ENCODE peak calls at places on chromosomes 5 and 9, in five cellular contexts. Q is lower lobe of right lung; O is stimulated activated CD4-positive, alpha-beta T cell treated with anti-CD3 and anti-CD28 coated beads, Interleukin-15, amount 100 ng/mL, for 1 hour; N is NCI-H524 treated with DMSO at 0.1 percent for 48 hours; U is SK-N-MC. G is an unnamed sample.

GRCh38 chr5:84231390-84231789 is 153.3 kb downstream of the EDIL3 start:
- DNase-seq in Q (no peak), N (no peak), U (no peak), O (no peak), G (no peak)

GRCh38 chr9:11933926-11934325 is 759.3 kb upstream of the TYRP1 start:
- DNase-seq in U (peak; percentile 22), N (no peak), Q (no peak), O (no peak), G (no peak)

GRCh38 chr5:65481171-65481575 is 547 bp downstream of the ADAMTS6 start:
- DNase-seq in Q (no peak), O (no peak), N (no peak), U (no peak), G (no peak)

GRCh38 chr9:97398999-97399758 is 12.7 kb upstream of the TDRD7 start:
- DNase-seq in Q (peak; percentile 86), O (peak; percentile 61), N (peak; percentile 6), U (no peak), G (no peak)

GRCh38 chr9:113274474-113275146 is 762 bp downstream of the CDC26 start:
- DNase-seq in N (peak; percentile 20), U (peak; percentile 40), O (no peak), Q (no peak), G (peak; percentile 54)

GRCh38 chr9:112354081-112354743 is 20.8 kb upstream of the PTBP3 start:
- DNase-seq in U (no peak), Q (no peak), O (no peak), N (no peak), G (peak; percentile 36)

GRCh38 chr5:163894645-163895044 is 389.2 kb downstream of the MAT2B start:
- DNase-seq in N (no peak), Q (no peak), U (no peak), O (no peak), G (no peak)

GRCh38 chr5:157548513-157549282 is 26.9 kb downstream of the ADAM19 start:
- DNase-seq in O (no peak), U (no peak), Q (no peak), N (no peak), G (no peak)

GRCh38 chr5:81763294-81763928 is 12.5 kb upstream of the SSBP2 start:
- DNase-seq in U (no peak), N (no peak), O (no peak), Q (no peak), G (no peak)

GRCh38 chr5:162990856-162991497 is 446.4 kb upstream of the CCNG1 start:
- DNase-seq in N (no peak), O (no peak), Q (no peak), U (no peak), G (no peak)

GRCh38 chr5:41542183-41542582 is 31.8 kb upstream of the PLCXD3 start:
- DNase-seq in O (no peak), N (no peak), Q (no peak), U (no peak), G (no peak)

GRCh38 chr5:24633705-24634325 is 11.0 kb downstream of the CDH10 start:
- DNase-seq in O (no peak), U (peak; percentile 51), N (no peak), Q (no peak), G (peak; percentile 39)

GRCh38 chr9:89439571-89439970 is 58.3 kb downstream of the SEMA4D start:
- DNase-seq in Q (no peak), O (no peak), N (no peak), U (no peak), G (no peak)

GRCh38 chr5:134524219-134524825 is 1.1 kb upstream of the JADE2 start:
- DNase-seq in Q (peak; percentile 90), O (peak; percentile 54), U (peak; percentile 74), N (no peak), G (peak; percentile 27)

GRCh38 chr9:4515958-4516375 is 25.7 kb downstream of the SLC1A1 start:
- DNase-seq in N (no peak), Q (no peak), O (no peak), U (no peak), G (no peak)

GRCh38 chr9:90808226-90808797 is 6.7 kb downstream of the SYK start:
- DNase-seq in N (peak; percentile 22), Q (no peak), U (no peak), O (no peak), G (no peak)

GRCh38 chr5:170491479-170491878 is 12.3 kb upstream of the KCNIP1 start:
- DNase-seq in U (no peak), N (no peak), O (no peak), Q (no peak), G (no peak)

GRCh38 chr5:72884911-72885310 is 68.5 kb downstream of the TNPO1 start:
- DNase-seq in N (no peak), Q (no peak), U (no peak), O (no peak), G (no peak)

GRCh38 chr9:89116064-89116817 is 62.4 kb downstream of the SHC3 start:
- DNase-seq in O (no peak), U (no peak), N (no peak), Q (no peak), G (no peak)

GRCh38 chr5:147464211-147464610 is 45.7 kb downstream of the DPYSL3 start:
- DNase-seq in Q (no peak), N (no peak), O (no peak), U (no peak), G (no peak)

GRCh38 chr9:35415769-35416427 is 74.0 kb upstream of the RUSC2 start:
- DNase-seq in U (no peak), Q (no peak), N (no peak), O (no peak), G (no peak)

GRCh38 chr9:1978941-1979340 is 36.2 kb upstream of the SMARCA2 start:
- DNase-seq in N (peak; percentile 87), U (no peak), Q (peak; percentile 28), O (no peak), G (no peak)

GRCh38 chr5:157198277-157199058 is 17.8 kb downstream of the ITK start:
- DNase-seq in Q (no peak), N (no peak), U (no peak), O (peak; percentile 31), G (no peak)

GRCh38 chr9:128214571-128215490 is 11.7 kb downstream of the DNM1 start:
- DNase-seq in Q (no peak), N (peak; percentile 42), U (no peak), O (no peak), G (no peak)

G was measured in NCI-H2227 treated with DMSO at 0.1 percent for 48 hours.